ENCODE peak calls at places on chromosomes 6 and 20, in seven cellular contexts. One of them, this sample, is unnamed.

GRCh38 chr20:33125983-33126382 is 42.0 kb upstream of the BPIFA2 start:
- DNase-seq in breast epithelium: no peak
- DNase-seq in upper lobe of left lung: no peak
- DNase-seq in endodermal cell: peak; percentile 41
- DNase-seq in heart right ventricle: no peak
- DNase-seq in CD8-positive, alpha-beta T cell: no peak
- DNase-seq in OCI-LY7: no peak
- DNase-seq in this sample: no peak

GRCh38 chr20:48463916-48464315 is 363.9 kb downstream of the PREX1 start:
- DNase-seq in CD8-positive, alpha-beta T cell: no peak
- DNase-seq in heart right ventricle: no peak
- DNase-seq in endodermal cell: no peak
- DNase-seq in upper lobe of left lung: no peak
- DNase-seq in OCI-LY7: no peak
- DNase-seq in breast epithelium: no peak
- DNase-seq in this sample: no peak

GRCh38 chr6:23414204-23414501 is 711.9 kb upstream of the NRSN1 start:
- DNase-seq in breast epithelium: no peak
- DNase-seq in endodermal cell: no peak
- DNase-seq in OCI-LY7: no peak
- DNase-seq in upper lobe of left lung: no peak
- DNase-seq in heart right ventricle: no peak
- DNase-seq in CD8-positive, alpha-beta T cell: no peak
- DNase-seq in this sample: no peak

GRCh38 chr6:169832247-169832948 is 81.0 kb downstream of the ERMARD start:
- DNase-seq in upper lobe of left lung: no peak
- DNase-seq in endodermal cell: peak; percentile 41
- DNase-seq in breast epithelium: no peak
- DNase-seq in OCI-LY7: no peak
- DNase-seq in CD8-positive, alpha-beta T cell: no peak
- DNase-seq in heart right ventricle: no peak
- DNase-seq in this sample: no peak

GRCh38 chr6:30841644-30842504 is 42.4 kb upstream of the DDR1 start:
- DNase-seq in OCI-LY7: no peak
- DNase-seq in upper lobe of left lung: no peak
- DNase-seq in endodermal cell: no peak
- DNase-seq in CD8-positive, alpha-beta T cell: no peak
- DNase-seq in heart right ventricle: no peak
- DNase-seq in breast epithelium: no peak
- DNase-seq in this sample: no peak

GRCh38 chr6:31791324-31792089 is 4.0 kb downstream of the VARS1 start:
- DNase-seq in CD8-positive, alpha-beta T cell: no peak
- DNase-seq in breast epithelium: no peak
- DNase-seq in OCI-LY7: peak; percentile 58
- DNase-seq in endodermal cell: peak; percentile 91
- DNase-seq in upper lobe of left lung: no peak
- DNase-seq in heart right ventricle: no peak
- DNase-seq in this sample: peak; percentile 27

GRCh38 chr20:1469925-1470571 is 3.4 kb upstream of the NSFL1C start:
- DNase-seq in heart right ventricle: peak; percentile 68
- DNase-seq in OCI-LY7: peak; percentile 51
- DNase-seq in endodermal cell: peak; percentile 95
- DNase-seq in upper lobe of left lung: peak; percentile 13
- DNase-seq in CD8-positive, alpha-beta T cell: no peak
- DNase-seq in breast epithelium: peak; percentile 55
- DNase-seq in this sample: peak; percentile 78

GRCh38 chr20:41366546-41367392 is at the start of gene EMILIN3:
- DNase-seq in breast epithelium: no peak
- DNase-seq in upper lobe of left lung: peak; percentile 80
- DNase-seq in OCI-LY7: no peak
- DNase-seq in endodermal cell: peak; percentile 80
- DNase-seq in heart right ventricle: no peak
- DNase-seq in CD8-positive, alpha-beta T cell: no peak
- DNase-seq in this sample: no peak

GRCh38 chr6:56359201-56359899 is 112.0 kb upstream of the COL21A1 start:
- DNase-seq in breast epithelium: peak; percentile 49
- DNase-seq in CD8-positive, alpha-beta T cell: peak; percentile 46
- DNase-seq in heart right ventricle: no peak
- DNase-seq in upper lobe of left lung: no peak
- DNase-seq in endodermal cell: peak; percentile 86
- DNase-seq in OCI-LY7: peak; percentile 68
- DNase-seq in this sample: peak; percentile 83

GRCh38 chr20:24938498-24938897 is 10.6 kb upstream of the CST7 start:
- DNase-seq in OCI-LY7: no peak
- DNase-seq in heart right ventricle: no peak
- DNase-seq in upper lobe of left lung: no peak
- DNase-seq in endodermal cell: no peak
- DNase-seq in CD8-positive, alpha-beta T cell: no peak
- DNase-seq in breast epithelium: peak; percentile 4
- DNase-seq in this sample: no peak

GRCh38 chr6:157539421-157539822 is 158.4 kb downstream of the ZDHHC14 start:
- DNase-seq in breast epithelium: no peak
- DNase-seq in OCI-LY7: no peak
- DNase-seq in CD8-positive, alpha-beta T cell: no peak
- DNase-seq in heart right ventricle: no peak
- DNase-seq in endodermal cell: peak; percentile 30
- DNase-seq in upper lobe of left lung: no peak
- DNase-seq in this sample: no peak

GRCh38 chr6:94956910-94957309 is 620.4 kb upstream of the MANEA start:
- DNase-seq in heart right ventricle: no peak
- DNase-seq in upper lobe of left lung: no peak
- DNase-seq in CD8-positive, alpha-beta T cell: no peak
- DNase-seq in breast epithelium: no peak
- DNase-seq in OCI-LY7: no peak
- DNase-seq in endodermal cell: no peak
- DNase-seq in this sample: no peak

GRCh38 chr6:111604259-111605099 is 1.2 kb downstream of the TRAF3IP2 start:
- DNase-seq in breast epithelium: peak; percentile 47
- DNase-seq in endodermal cell: peak; percentile 69
- DNase-seq in CD8-positive, alpha-beta T cell: no peak
- DNase-seq in OCI-LY7: no peak
- DNase-seq in heart right ventricle: peak; percentile 58
- DNase-seq in upper lobe of left lung: no peak
- DNase-seq in this sample: peak; percentile 52

GRCh38 chr6:127539292-127539691 is 20.2 kb upstream of the MTCL3 start:
- DNase-seq in heart right ventricle: no peak
- DNase-seq in breast epithelium: no peak
- DNase-seq in upper lobe of left lung: no peak
- DNase-seq in endodermal cell: no peak
- DNase-seq in CD8-positive, alpha-beta T cell: no peak
- DNase-seq in OCI-LY7: peak; percentile 20
- DNase-seq in this sample: no peak

GRCh38 chr6:131654326-131654725 is 17.2 kb downstream of the ENPP3 start:
- DNase-seq in breast epithelium: no peak
- DNase-seq in OCI-LY7: no peak
- DNase-seq in endodermal cell: no peak
- DNase-seq in heart right ventricle: no peak
- DNase-seq in upper lobe of left lung: no peak
- DNase-seq in CD8-positive, alpha-beta T cell: no peak
- DNase-seq in this sample: no peak

GRCh38 chr6:13272131-13273046 is 55.9 kb downstream of the TBC1D7 start:
- DNase-seq in endodermal cell: no peak
- DNase-seq in breast epithelium: peak; percentile 20
- DNase-seq in heart right ventricle: peak; percentile 29
- DNase-seq in CD8-positive, alpha-beta T cell: no peak
- DNase-seq in OCI-LY7: peak; percentile 84
- DNase-seq in upper lobe of left lung: peak; percentile 79
- DNase-seq in this sample: no peak
- TF ChIP-seq CTCF in endodermal cell: no peak
- TF ChIP-seq CTCF in breast epithelium: no peak
- TF ChIP-seq CTCF in heart right ventricle: no peak
- TF ChIP-seq CTCF in CD8-positive, alpha-beta T cell: no peak
- TF ChIP-seq CTCF in OCI-LY7: peak; percentile 52
- TF ChIP-seq CTCF in upper lobe of left lung: no peak
- TF ChIP-seq CTCF in this sample: no peak

GRCh38 chr20:51528263-51529026 is 14.1 kb downstream of the NFATC2 start:
- DNase-seq in breast epithelium: no peak
- DNase-seq in CD8-positive, alpha-beta T cell: no peak
- DNase-seq in heart right ventricle: no peak
- DNase-seq in upper lobe of left lung: no peak
- DNase-seq in OCI-LY7: no peak
- DNase-seq in endodermal cell: no peak
- DNase-seq in this sample: no peak
- H3K27ac ChIP-seq in breast epithelium: no peak overlapping the region
- H3K27ac ChIP-seq in CD8-positive, alpha-beta T cell: peak overlapping the region; percentile 19
- H3K27ac ChIP-seq in heart right ventricle: no peak overlapping the region
- H3K27ac ChIP-seq in upper lobe of left lung: no peak overlapping the region
- H3K27ac ChIP-seq in OCI-LY7: peak overlapping the region; percentile 35
- H3K27ac ChIP-seq in endodermal cell: no peak overlapping the region
- H3K27ac ChIP-seq in this sample: no peak overlapping the region

DNA sequence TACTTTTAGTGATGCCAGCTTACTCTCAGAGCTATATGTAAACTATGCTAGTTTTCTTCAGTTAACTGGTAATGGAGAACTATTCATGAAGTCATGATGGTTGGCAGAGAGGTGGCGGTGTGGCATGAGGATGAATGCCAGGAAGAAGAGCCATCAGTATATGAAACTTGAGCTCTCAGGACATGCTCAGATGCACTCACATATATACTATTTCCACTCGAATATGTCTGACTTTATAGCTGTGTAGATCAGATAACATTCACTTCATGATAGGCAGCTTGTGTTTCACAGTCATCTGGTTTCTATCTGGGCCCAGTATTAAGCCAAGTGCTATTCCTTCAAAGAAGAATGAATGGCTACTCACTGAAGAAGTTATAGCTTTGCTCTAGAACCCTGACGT is 46.2 kb upstream of the CEP85L start:
- DNase-seq in endodermal cell: no peak
- DNase-seq in OCI-LY7: no peak
- DNase-seq in heart right ventricle: no peak
- DNase-seq in CD8-positive, alpha-beta T cell: no peak
- DNase-seq in upper lobe of left lung: no peak
- DNase-seq in breast epithelium: no peak
- DNase-seq in this sample: no peak
- H3K4me3 ChIP-seq in endodermal cell: no peak overlapping the region
- H3K4me3 ChIP-seq in OCI-LY7: no peak overlapping the region
- H3K4me3 ChIP-seq in heart right ventricle: no peak overlapping the region
- H3K4me3 ChIP-seq in CD8-positive, alpha-beta T cell: no peak overlapping the region
- H3K4me3 ChIP-seq in upper lobe of left lung: no peak overlapping the region
- H3K4me3 ChIP-seq in breast epithelium: no peak overlapping the region
- H3K4me3 ChIP-seq in this sample: no peak overlapping the region

DNA sequence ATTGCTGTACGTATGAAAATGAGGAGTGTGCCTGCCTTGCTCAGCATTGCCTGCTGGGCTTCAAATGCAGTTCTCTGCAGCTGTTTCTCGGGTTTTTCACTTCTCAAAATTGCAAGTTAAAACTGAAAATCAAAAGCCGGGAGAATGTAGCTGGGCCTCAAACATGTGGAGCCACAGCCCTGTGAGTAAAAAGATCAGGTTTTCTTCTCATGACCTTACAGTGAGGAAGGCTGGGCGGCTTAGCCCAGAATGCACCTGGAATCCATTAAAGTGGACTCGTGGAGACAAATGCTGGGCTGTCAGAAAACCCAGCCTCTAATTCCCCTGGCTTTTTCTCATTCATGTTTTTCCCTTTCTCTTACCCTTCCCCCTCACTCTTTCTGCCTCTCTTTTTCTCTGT is 34.4 kb downstream of the DSE start:
- DNase-seq in breast epithelium: no peak
- DNase-seq in OCI-LY7: peak; percentile 89
- DNase-seq in heart right ventricle: no peak
- DNase-seq in upper lobe of left lung: no peak
- DNase-seq in CD8-positive, alpha-beta T cell: no peak
- DNase-seq in endodermal cell: no peak
- DNase-seq in this sample: no peak
- TF ChIP-seq CTCF in breast epithelium: no peak
- TF ChIP-seq CTCF in OCI-LY7: no peak
- TF ChIP-seq CTCF in heart right ventricle: no peak
- TF ChIP-seq CTCF in upper lobe of left lung: no peak
- TF ChIP-seq CTCF in CD8-positive, alpha-beta T cell: no peak
- TF ChIP-seq CTCF in endodermal cell: no peak
- TF ChIP-seq CTCF in this sample: no peak

GRCh38 chr6:121653624-121654008 is 218.2 kb downstream of the GJA1 start:
- DNase-seq in breast epithelium: no peak
- DNase-seq in heart right ventricle: no peak
- DNase-seq in endodermal cell: no peak
- DNase-seq in OCI-LY7: no peak
- DNase-seq in upper lobe of left lung: no peak
- DNase-seq in CD8-positive, alpha-beta T cell: no peak
- DNase-seq in this sample: no peak

GRCh38 chr6:121649951-121650350 is 214.5 kb downstream of the GJA1 start:
- DNase-seq in CD8-positive, alpha-beta T cell: no peak
- DNase-seq in breast epithelium: no peak
- DNase-seq in upper lobe of left lung: no peak
- DNase-seq in OCI-LY7: no peak
- DNase-seq in endodermal cell: no peak
- DNase-seq in heart right ventricle: no peak
- DNase-seq in this sample: no peak

GRCh38 chr6:121652223-121652622 is 216.8 kb downstream of the GJA1 start:
- DNase-seq in endodermal cell: no peak
- DNase-seq in CD8-positive, alpha-beta T cell: no peak
- DNase-seq in breast epithelium: no peak
- DNase-seq in heart right ventricle: no peak
- DNase-seq in upper lobe of left lung: no peak
- DNase-seq in OCI-LY7: no peak
- DNase-seq in this sample: no peak

GRCh38 chr6:121651420-121651819 is 216.0 kb downstream of the GJA1 start:
- DNase-seq in endodermal cell: no peak
- DNase-seq in upper lobe of left lung: no peak
- DNase-seq in breast epithelium: no peak
- DNase-seq in CD8-positive, alpha-beta T cell: no peak
- DNase-seq in OCI-LY7: no peak
- DNase-seq in heart right ventricle: no peak
- DNase-seq in this sample: no peak

GRCh38 chr6:121652726-121653623 is 217.5 kb downstream of the GJA1 start:
- DNase-seq in OCI-LY7: no peak
- DNase-seq in heart right ventricle: no peak
- DNase-seq in CD8-positive, alpha-beta T cell: no peak
- DNase-seq in endodermal cell: no peak
- DNase-seq in breast epithelium: no peak
- DNase-seq in upper lobe of left lung: no peak
- DNase-seq in this sample: no peak
- H3K27ac ChIP-seq in OCI-LY7: no peak overlapping the region
- H3K27ac ChIP-seq in heart right ventricle: peak overlapping the region; percentile 82
- H3K27ac ChIP-seq in CD8-positive, alpha-beta T cell: no peak overlapping the region
- H3K27ac ChIP-seq in endodermal cell: no peak overlapping the region
- H3K27ac ChIP-seq in breast epithelium: peak overlapping the region; percentile 68
- H3K27ac ChIP-seq in upper lobe of left lung: peak overlapping the region; percentile 46
- H3K27ac ChIP-seq in this sample: no peak overlapping the region

DNA sequence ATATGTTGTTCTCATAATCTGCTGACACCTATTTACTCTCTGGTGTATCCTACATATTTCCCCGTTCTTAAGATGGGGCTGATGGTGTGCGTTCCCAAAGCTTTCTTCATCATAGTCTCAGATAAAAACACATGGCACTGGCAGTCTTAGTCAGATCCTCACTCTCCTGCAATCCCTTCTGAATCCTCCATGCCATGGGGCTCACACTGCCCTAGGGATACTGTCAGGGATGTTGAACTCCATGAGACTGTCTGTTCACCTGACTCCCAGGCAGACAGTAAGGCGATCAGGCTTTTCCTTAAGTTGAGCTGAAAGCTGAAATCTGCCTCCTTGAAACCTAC is 76.0 kb downstream of the SLX4IP start:
- DNase-seq in breast epithelium: no peak
- DNase-seq in OCI-LY7: no peak
- DNase-seq in upper lobe of left lung: no peak
- DNase-seq in endodermal cell: no peak
- DNase-seq in heart right ventricle: no peak
- DNase-seq in CD8-positive, alpha-beta T cell: no peak
- DNase-seq in this sample: no peak
- H3K4me3 ChIP-seq in breast epithelium: no peak overlapping the region
- H3K4me3 ChIP-seq in OCI-LY7: no peak overlapping the region
- H3K4me3 ChIP-seq in upper lobe of left lung: no peak overlapping the region
- H3K4me3 ChIP-seq in endodermal cell: no peak overlapping the region
- H3K4me3 ChIP-seq in heart right ventricle: no peak overlapping the region
- H3K4me3 ChIP-seq in CD8-positive, alpha-beta T cell: no peak overlapping the region
- H3K4me3 ChIP-seq in this sample: no peak overlapping the region

GRCh38 chr6:155110721-155111120 is 115.6 kb downstream of the TIAM2 start:
- DNase-seq in OCI-LY7: no peak
- DNase-seq in heart right ventricle: no peak
- DNase-seq in upper lobe of left lung: no peak
- DNase-seq in CD8-positive, alpha-beta T cell: no peak
- DNase-seq in breast epithelium: no peak
- DNase-seq in endodermal cell: no peak
- DNase-seq in this sample: no peak
- TF ChIP-seq CTCF in OCI-LY7: no peak
- TF ChIP-seq CTCF in heart right ventricle: no peak
- TF ChIP-seq CTCF in upper lobe of left lung: no peak
- TF ChIP-seq CTCF in CD8-positive, alpha-beta T cell: no peak
- TF ChIP-seq CTCF in breast epithelium: no peak
- TF ChIP-seq CTCF in endodermal cell: no peak
- TF ChIP-seq CTCF in this sample: no peak